ENCODE peak calls at places on chromosomes 12 and 14, in nine cellular contexts. One of them, this sample, is unnamed.

GRCh38 chr14:24310666-24311604 is at the start of gene LTB4R:
- DNase-seq in GM20000: peak; percentile 85
- DNase-seq in NCI-H1092 treated with DMSO at 0.1 percent for 48 hours: no peak
- DNase-seq in mucosa of descending colon: peak; percentile 74
- DNase-seq in effector memory CD4-positive, alpha-beta T cell: peak; percentile 67
- DNase-seq in skeletal muscle cell: no peak
- DNase-seq in activated CD4-positive, alpha-beta T cell treated with anti-CD3 and anti-CD28 coated beads for 24 hours: peak; percentile 34
- DNase-seq in hippocampal formation: no peak
- DNase-seq in body of pancreas: peak; percentile 89
- DNase-seq in this sample: peak; percentile 49

GRCh38 chr12:56042430-56043203 is 899 bp downstream of the RPS26 start:
- DNase-seq in GM20000: no peak
- DNase-seq in NCI-H1092 treated with DMSO at 0.1 percent for 48 hours: no peak
- DNase-seq in mucosa of descending colon: peak; percentile 52
- DNase-seq in effector memory CD4-positive, alpha-beta T cell: no peak
- DNase-seq in skeletal muscle cell: no peak
- DNase-seq in activated CD4-positive, alpha-beta T cell treated with anti-CD3 and anti-CD28 coated beads for 24 hours: no peak
- DNase-seq in hippocampal formation: no peak
- DNase-seq in body of pancreas: no peak
- DNase-seq in this sample: no peak

GRCh38 chr12:54294152-54294913 is 6.5 kb downstream of the NFE2 start:
- DNase-seq in GM20000: peak; percentile 72
- DNase-seq in NCI-H1092 treated with DMSO at 0.1 percent for 48 hours: peak; percentile 59
- DNase-seq in mucosa of descending colon: peak; percentile 82
- DNase-seq in effector memory CD4-positive, alpha-beta T cell: peak; percentile 42
- DNase-seq in skeletal muscle cell: no peak
- DNase-seq in activated CD4-positive, alpha-beta T cell treated with anti-CD3 and anti-CD28 coated beads for 24 hours: no peak
- DNase-seq in hippocampal formation: peak; percentile 34
- DNase-seq in body of pancreas: peak; percentile 72
- DNase-seq in this sample: no peak

GRCh38 chr12:92745874-92746553 is 43.2 kb downstream of the PLEKHG7 start:
- DNase-seq in GM20000: no peak
- DNase-seq in NCI-H1092 treated with DMSO at 0.1 percent for 48 hours: peak; percentile 12
- DNase-seq in mucosa of descending colon: peak; percentile 40
- DNase-seq in effector memory CD4-positive, alpha-beta T cell: no peak
- DNase-seq in skeletal muscle cell: peak; percentile 96
- DNase-seq in activated CD4-positive, alpha-beta T cell treated with anti-CD3 and anti-CD28 coated beads for 24 hours: no peak
- DNase-seq in hippocampal formation: peak; percentile 28
- DNase-seq in body of pancreas: peak; percentile 34
- DNase-seq in this sample: peak; percentile 84

GRCh38 chr14:101492716-101493115 is 68.6 kb upstream of the DIO3 start:
- DNase-seq in GM20000: no peak
- DNase-seq in NCI-H1092 treated with DMSO at 0.1 percent for 48 hours: no peak
- DNase-seq in mucosa of descending colon: no peak
- DNase-seq in effector memory CD4-positive, alpha-beta T cell: no peak
- DNase-seq in skeletal muscle cell: no peak
- DNase-seq in activated CD4-positive, alpha-beta T cell treated with anti-CD3 and anti-CD28 coated beads for 24 hours: no peak
- DNase-seq in hippocampal formation: no peak
- DNase-seq in body of pancreas: no peak
- DNase-seq in this sample: no peak

GRCh38 chr12:102498471-102498870 is 18.1 kb upstream of the IGF1 start:
- DNase-seq in GM20000: no peak
- DNase-seq in NCI-H1092 treated with DMSO at 0.1 percent for 48 hours: no peak
- DNase-seq in mucosa of descending colon: no peak
- DNase-seq in effector memory CD4-positive, alpha-beta T cell: no peak
- DNase-seq in skeletal muscle cell: no peak
- DNase-seq in activated CD4-positive, alpha-beta T cell treated with anti-CD3 and anti-CD28 coated beads for 24 hours: no peak
- DNase-seq in hippocampal formation: peak; percentile 13
- DNase-seq in body of pancreas: no peak
- DNase-seq in this sample: no peak

GRCh38 chr12:117750657-117751056 is 218.1 kb downstream of the KSR2 start:
- DNase-seq in GM20000: no peak
- DNase-seq in NCI-H1092 treated with DMSO at 0.1 percent for 48 hours: no peak
- DNase-seq in mucosa of descending colon: no peak
- DNase-seq in effector memory CD4-positive, alpha-beta T cell: no peak
- DNase-seq in skeletal muscle cell: no peak
- DNase-seq in activated CD4-positive, alpha-beta T cell treated with anti-CD3 and anti-CD28 coated beads for 24 hours: no peak
- DNase-seq in hippocampal formation: no peak
- DNase-seq in body of pancreas: no peak
- DNase-seq in this sample: no peak

GRCh38 chr12:119505001-119505400 is 88.6 kb upstream of the TMEM233 start:
- DNase-seq in GM20000: no peak
- DNase-seq in NCI-H1092 treated with DMSO at 0.1 percent for 48 hours: no peak
- DNase-seq in mucosa of descending colon: no peak
- DNase-seq in effector memory CD4-positive, alpha-beta T cell: no peak
- DNase-seq in skeletal muscle cell: no peak
- DNase-seq in activated CD4-positive, alpha-beta T cell treated with anti-CD3 and anti-CD28 coated beads for 24 hours: no peak
- DNase-seq in hippocampal formation: no peak
- DNase-seq in body of pancreas: no peak
- DNase-seq in this sample: no peak

GRCh38 chr12:4030938-4031702 is 157.9 kb upstream of the PARP11 start:
- DNase-seq in GM20000: peak; percentile 95
- DNase-seq in NCI-H1092 treated with DMSO at 0.1 percent for 48 hours: peak; percentile 6
- DNase-seq in mucosa of descending colon: peak; percentile 86
- DNase-seq in effector memory CD4-positive, alpha-beta T cell: peak; percentile 62
- DNase-seq in skeletal muscle cell: peak; percentile 95
- DNase-seq in activated CD4-positive, alpha-beta T cell treated with anti-CD3 and anti-CD28 coated beads for 24 hours: peak; percentile 61
- DNase-seq in hippocampal formation: peak; percentile 30
- DNase-seq in body of pancreas: peak; percentile 95
- DNase-seq in this sample: peak; percentile 92

GRCh38 chr14:52313903-52314481 is at the start of gene PTGER2:
- DNase-seq in GM20000: peak; percentile 69
- DNase-seq in NCI-H1092 treated with DMSO at 0.1 percent for 48 hours: peak; percentile 65
- DNase-seq in mucosa of descending colon: peak; percentile 91
- DNase-seq in effector memory CD4-positive, alpha-beta T cell: peak; percentile 75
- DNase-seq in skeletal muscle cell: peak; percentile 95
- DNase-seq in activated CD4-positive, alpha-beta T cell treated with anti-CD3 and anti-CD28 coated beads for 24 hours: peak; percentile 61
- DNase-seq in hippocampal formation: no peak
- DNase-seq in body of pancreas: peak; percentile 69
- DNase-seq in this sample: peak; percentile 85

GRCh38 chr14:90419200-90419599 is 22.4 kb downstream of the CALM1 start:
- DNase-seq in GM20000: no peak
- DNase-seq in NCI-H1092 treated with DMSO at 0.1 percent for 48 hours: peak; percentile 12
- DNase-seq in mucosa of descending colon: peak; percentile 59
- DNase-seq in effector memory CD4-positive, alpha-beta T cell: no peak
- DNase-seq in skeletal muscle cell: peak; percentile 87
- DNase-seq in activated CD4-positive, alpha-beta T cell treated with anti-CD3 and anti-CD28 coated beads for 24 hours: no peak
- DNase-seq in hippocampal formation: peak; percentile 10
- DNase-seq in body of pancreas: peak; percentile 67
- DNase-seq in this sample: peak; percentile 69

This sample was measured in fibroblast of the conjunctiva.